ENCODE peak calls at places on chromosomes 2 and 18, in ten cellular contexts. J is stimulated activated CD8-positive, alpha-beta memory T cell treated with anti-CD3 and anti-CD28 coated beads, Interleukin-2, amount 100 ng/mL, for 48 hours; B is MV-4-11; G is foreskin fibroblast; H is ACHN; U is cardiac fibroblast; A is posterior cingulate gyrus; P is tibial artery; X is K562; E is HFFc6. O is an unnamed sample.

GRCh38 chr18:21571763-21572162 is 28.7 kb downstream of the ESCO1 start:
- DNase-seq in U (no peak), E (no peak), X (no peak), H (no peak), P (no peak), B (no peak), A (no peak), G (no peak), J (no peak), O (no peak)

GRCh38 chr2:178072383-178073301 is at the start of gene PDE11A:
- DNase-seq in U (peak; percentile 64), A (peak; percentile 56), B (no peak), X (peak; percentile 96), P (peak; percentile 90), G (peak; percentile 85), E (peak; percentile 92), J (peak; percentile 27), H (peak; percentile 94), O (peak; percentile 52)

GRCh38 chr2:57877811-57878572 is 168.6 kb upstream of the VRK2 start:
- DNase-seq in E (no peak), X (no peak), P (no peak), J (no peak), B (no peak), H (peak; percentile 39), G (no peak), U (no peak), A (no peak), O (peak; percentile 54)

GRCh38 chr18:52504589-52504988 is 164.6 kb downstream of the DCC start:
- DNase-seq in E (no peak), P (no peak), H (no peak), G (no peak), J (no peak), A (no peak), X (no peak), B (no peak), U (no peak), O (no peak)

GRCh38 chr18:59848002-59848401 is 51.8 kb upstream of the PMAIP1 start:
- DNase-seq in B (no peak), J (no peak), P (no peak), H (no peak), G (no peak), A (no peak), E (no peak), U (no peak), X (no peak), O (no peak)

GRCh38 chr2:206981739-206982336 is 42.5 kb downstream of the CPO start:
- DNase-seq in H (peak; percentile 70), E (peak; percentile 59), G (peak; percentile 93), A (peak; percentile 89), X (peak; percentile 10), U (peak; percentile 84), P (peak; percentile 84), B (peak; percentile 54), J (peak; percentile 20), O (peak; percentile 1)

GRCh38 chr2:140891614-140892212 is 1239.1 kb downstream of the LRP1B start:
- DNase-seq in H (peak; percentile 10), A (no peak), U (no peak), P (no peak), E (no peak), B (no peak), X (no peak), J (no peak), G (no peak), O (no peak)

GRCh38 chr2:200966770-200967169 is 3.3 kb upstream of the ORC2 start:
- DNase-seq in J (no peak), U (peak; percentile 88), A (no peak), E (peak; percentile 86), B (peak; percentile 31), H (peak; percentile 32), G (peak; percentile 89), X (peak; percentile 55), P (no peak), O (peak; percentile 68)

GRCh38 chr2:95260028-95261023 is 13.9 kb upstream of the PROM2 start:
- DNase-seq in J (no peak), P (no peak), U (peak; percentile 22), B (peak; percentile 81), H (no peak), X (no peak), A (no peak), E (no peak), G (peak; percentile 83), O (no peak)

GRCh38 chr2:150485114-150485870 is 2.2 kb downstream of the RND3 start:
- DNase-seq in G (peak; percentile 79), B (no peak), P (peak; percentile 92), U (peak; percentile 80), A (peak; percentile 51), X (peak; percentile 3), H (peak; percentile 75), J (no peak), E (peak; percentile 76), O (peak; percentile 75)

GRCh38 chr2:128641421-128642095 is 322.9 kb upstream of the HS6ST1 start:
- DNase-seq in H (no peak), A (no peak), P (peak; percentile 34), B (no peak), U (no peak), E (no peak), X (no peak), G (no peak), J (no peak), O (no peak)

GRCh38 chr2:152647417-152648010 is 69.7 kb downstream of the PRPF40A start:
- DNase-seq in A (peak; percentile 46), G (peak; percentile 82), P (no peak), B (no peak), J (no peak), H (no peak), U (peak; percentile 47), X (no peak), E (no peak), O (no peak)

GRCh38 chr2:65779021-65779420 is 346.6 kb upstream of the SPRED2 start:
- DNase-seq in U (no peak), B (no peak), G (no peak), E (no peak), X (no peak), A (no peak), H (no peak), J (no peak), P (no peak), O (no peak)

GRCh38 chr2:109644571-109645275 is 30.6 kb downstream of the SOWAHC start:
- DNase-seq in E (no peak), G (peak; percentile 21), X (no peak), J (no peak), H (no peak), B (peak; percentile 52), A (no peak), U (no peak), P (peak; percentile 77), O (no peak)

GRCh38 chr2:45891719-45892118 is 240.2 kb downstream of the PRKCE start:
- DNase-seq in J (no peak), G (no peak), U (no peak), E (no peak), B (no peak), X (no peak), H (no peak), P (no peak), A (no peak), O (no peak)

GRCh38 chr2:47867205-47867604 is 39.1 kb downstream of the FBXO11 start:
- DNase-seq in A (no peak), P (no peak), H (peak; percentile 56), E (peak; percentile 76), J (no peak), B (no peak), G (peak; percentile 89), X (peak; percentile 18), U (peak; percentile 90), O (no peak)

O was measured in NCI-H226.